ENCODE peak calls at places on chromosomes 4 and X, in five cellular contexts. E is WTC11, I is lower lobe of right lung, F is C1 segment of cervical spinal cord, N is H7. T is an unnamed sample.

GRCh38 chrX:147981038-147981752 is at the start of gene FMR1NB:
- DNase-seq in E (no peak), I (no peak), N (peak), F (no peak), T (no peak)

GRCh38 chr4:175386776-175387507 is 425.1 kb downstream of the GPM6A start:
- DNase-seq in E (peak), I (no peak), N (no peak), F (no peak), T (peak)

GRCh38 chr4:112560084-112560483 is 44.1 kb upstream of the NEUROG2 start:
- DNase-seq in I (no peak), F (no peak), E (no peak), N (no peak), T (no peak)

GRCh38 chr4:101801957-101802356 is 11.4 kb downstream of the BANK1 start:
- DNase-seq in F (no peak), E (no peak), I (no peak), N (no peak), T (no peak)

GRCh38 chr4:107153956-107154355 is 117.8 kb upstream of the DKK2 start:
- DNase-seq in I (no peak), N (no peak), E (no peak), F (no peak), T (no peak)

GRCh38 chrX:2552621-2553297 is 52.0 kb upstream of the DHRSX start:
- DNase-seq in I (no peak), E (no peak), F (no peak), N (no peak), T (no peak)

GRCh38 chrX:3711331-3711917 is 2.0 kb downstream of the PRKX start:
- DNase-seq in E (no peak), N (no peak), F (no peak), I (no peak), T (no peak)

GRCh38 chr4:16268290-16268689 is 42.0 kb upstream of the TAPT1 start:
- DNase-seq in N (no peak), F (no peak), I (no peak), E (no peak), T (no peak)

GRCh38 chrX:111447298-111447697 is 35.3 kb upstream of the DCX start:
- DNase-seq in N (peak), E (peak), F (no peak), I (no peak), T (peak)

GRCh38 chr4:3077796-3078195 is 3.3 kb downstream of the HTT start:
- DNase-seq in I (no peak), F (no peak), E (no peak), N (no peak), T (no peak)

GRCh38 chr4:116469582-116469981 is 615.8 kb downstream of the TRAM1L1 start:
- DNase-seq in E (no peak), F (no peak), I (no peak), N (no peak), T (no peak)

GRCh38 chrX:46904626-46905025 is 7.6 kb upstream of the JADE3 start:
- DNase-seq in N (no peak), E (no peak), I (no peak), F (no peak), T (no peak)

GRCh38 chrX:53188763-53189162 is 36.2 kb downstream of the KDM5C start:
- DNase-seq in F (no peak), I (no peak), E (no peak), N (no peak), T (no peak)

GRCh38 chr4:180993179-180993841 is 1249.9 kb upstream of the TENM3 start:
- DNase-seq in I (no peak), N (peak), E (no peak), F (no peak), T (no peak)

GRCh38 chr4:157700898-157701694 is 471.7 kb downstream of the GASK1B start:
- DNase-seq in F (no peak), E (no peak), N (no peak), I (no peak), T (no peak)

GRCh38 chr4:57501715-57502114 is 391.5 kb upstream of the IGFBP7 start:
- DNase-seq in I (no peak), F (no peak), N (peak), E (no peak), T (no peak)

GRCh38 chr4:76300012-76300411 is 6.5 kb upstream of the STBD1 start:
- DNase-seq in E (no peak), I (peak), F (no peak), N (no peak), T (no peak)

GRCh38 chr4:18593297-18594002 is 571.9 kb upstream of the LCORL start:
- DNase-seq in F (peak), N (peak), I (no peak), E (peak), T (peak)